ENCODE peak calls at places on chromosomes 13 and 19, in four cellular contexts. Z is GM03348; W is EL; M is effector memory CD4-positive, alpha-beta T cell. O is an unnamed sample.
A peak's percentile ranks its signal among the peaks of the same experiment; 100 is the strongest.

GRCh38 chr13:78603240-78603947 is at the start of gene POU4F1:
- DNase-seq in Z (no peak), W (peak; percentile 21), M (peak; percentile 45), O (peak; percentile 83)

GRCh38 chr19:12793290-12794195 is 2.3 kb downstream of the JUNB start:
- DNase-seq in Z (peak; percentile 96), W (peak; percentile 94), M (peak; percentile 92), O (peak; percentile 92)

GRCh38 chr13:59963827-59964226 is 199.9 kb downstream of the DIAPH3 start:
- DNase-seq in Z (no peak), W (no peak), M (no peak), O (no peak)

GRCh38 chr13:114229486-114229885 is 5.2 kb upstream of the CDC16 start:
- DNase-seq in Z (peak; percentile 52), W (no peak), M (no peak), O (no peak)

GRCh38 chr13:93776936-93777335 is 550.3 kb downstream of the GPC6 start:
- DNase-seq in Z (peak; percentile 39), W (peak; percentile 65), M (no peak), O (peak; percentile 5)

GRCh38 chr19:6260912-6261636 is 18.7 kb downstream of the MLLT1 start:
- DNase-seq in Z (peak; percentile 49), W (peak; percentile 34), M (no peak), O (peak; percentile 25)

GRCh38 chr13:73106513-73107214 is 47.9 kb downstream of the KLF5 start:
- DNase-seq in Z (no peak), W (no peak), M (no peak), O (no peak)

GRCh38 chr13:42633495-42633894 is 59.5 kb downstream of the TNFSF11 start:
- DNase-seq in Z (no peak), W (no peak), M (no peak), O (peak; percentile 42)

GRCh38 chr13:95002968-95003813 is 290.8 kb upstream of the SOX21 start:
- DNase-seq in Z (peak; percentile 27), W (no peak), M (no peak), O (no peak)

GRCh38 chr13:98280176-98280510 is 103.1 kb upstream of the RNF113B start:
- DNase-seq in Z (no peak), W (no peak), M (no peak), O (no peak)

GRCh38 chr19:3387645-3388589 is 21.5 kb downstream of the NFIC start:
- DNase-seq in Z (peak; percentile 87), W (peak; percentile 22), M (no peak), O (peak; percentile 37)

GRCh38 chr19:14375582-14376291 is 5.5 kb upstream of the ADGRE5 start:
- DNase-seq in Z (peak; percentile 50), W (no peak), M (no peak), O (no peak)

GRCh38 chr13:26310470-26310869 is 56.5 kb downstream of the CDK8 start:
- DNase-seq in Z (no peak), W (no peak), M (no peak), O (no peak)

GRCh38 chr19:53647792-53648191 is 16.0 kb downstream of the DPRX start:
- DNase-seq in Z (no peak), W (no peak), M (no peak), O (no peak)

GRCh38 chr19:14363203-14364097 is 17.8 kb upstream of the ADGRE5 start:
- DNase-seq in Z (peak; percentile 81), W (peak; percentile 70), M (no peak), O (peak; percentile 80)

GRCh38 chr19:10936661-10937084 is 8.1 kb downstream of the TIMM29 start:
- DNase-seq in Z (peak; percentile 83), W (peak; percentile 81), M (peak; percentile 21), O (peak; percentile 79)

GRCh38 chr13:78121459-78122348 is 203.1 kb upstream of the EDNRB start:
- DNase-seq in Z (peak; percentile 58), W (peak; percentile 54), M (peak; percentile 5), O (peak; percentile 33)

GRCh38 chr19:46081928-46082727 is 41.3 kb upstream of the IGFL4 start:
- DNase-seq in Z (peak; percentile 70), W (peak; percentile 62), M (no peak), O (peak; percentile 60)